ENCODE peak calls at places on chromosomes 11 and 22, in nine cellular contexts. X, C, Y, U, P, I, W, S and M are unnamed samples.

GRCh38 chr11:76119779-76120178 is 86.5 kb downstream of the WNT11 start:
- ATAC-seq in X (no peak), C (peak), Y (no peak), U (peak), P (peak), I (no peak), W (no peak), S (peak), M (no peak)

GRCh38 chr11:2834893-2835767 is 50.4 kb downstream of the CDKN1C start:
- ATAC-seq in X (no peak), C (no peak), Y (no peak), U (no peak), P (no peak), I (no peak), W (no peak), S (no peak), M (no peak)

GRCh38 chr11:70398834-70399680 is 728 bp downstream of the CTTN start:
- ATAC-seq in X (peak), C (peak), Y (no peak), U (peak), P (peak), I (no peak), W (peak), S (peak), M (peak)

GRCh38 chr11:12721816-12722604 is 47.8 kb downstream of the TEAD1 start:
- ATAC-seq in X (no peak), C (no peak), Y (no peak), U (no peak), P (no peak), I (peak), W (peak), S (no peak), M (no peak)

GRCh38 chr11:30853470-30853869 is 267.3 kb upstream of the MPPED2 start:
- ATAC-seq in X (no peak), C (no peak), Y (no peak), U (no peak), P (no peak), I (no peak), W (no peak), S (no peak), M (no peak)

GRCh38 chr11:95682552-95682951 is 107.0 kb downstream of the FAM76B start:
- ATAC-seq in X (no peak), C (peak), Y (no peak), U (no peak), P (no peak), I (no peak), W (no peak), S (peak), M (peak)

GRCh38 chr11:3906166-3906565 is 50.7 kb downstream of the STIM1 start:
- ATAC-seq in X (no peak), C (no peak), Y (no peak), U (no peak), P (no peak), I (peak), W (no peak), S (no peak), M (no peak)

GRCh38 chr22:49670610-49671330 is 156.9 kb downstream of the BRD1 start:
- ATAC-seq in X (no peak), C (peak), Y (peak), U (peak), P (no peak), I (no peak), W (no peak), S (peak), M (no peak)

GRCh38 chr22:38213319-38214247 is 11.8 kb downstream of the MAFF start:
- ATAC-seq in X (no peak), C (peak), Y (no peak), U (peak), P (no peak), I (no peak), W (no peak), S (no peak), M (no peak)

GRCh38 chr22:22178992-22179391 is 65.6 kb upstream of the VPREB1 start:
- ATAC-seq in X (no peak), C (no peak), Y (no peak), U (no peak), P (no peak), I (no peak), W (peak), S (no peak), M (no peak)
- TF ChIP-seq CTCF in X (no peak), C (no peak), Y (no peak), U (no peak), P (no peak), I (no peak), W (no peak), S (no peak), M (no peak)

DNA sequence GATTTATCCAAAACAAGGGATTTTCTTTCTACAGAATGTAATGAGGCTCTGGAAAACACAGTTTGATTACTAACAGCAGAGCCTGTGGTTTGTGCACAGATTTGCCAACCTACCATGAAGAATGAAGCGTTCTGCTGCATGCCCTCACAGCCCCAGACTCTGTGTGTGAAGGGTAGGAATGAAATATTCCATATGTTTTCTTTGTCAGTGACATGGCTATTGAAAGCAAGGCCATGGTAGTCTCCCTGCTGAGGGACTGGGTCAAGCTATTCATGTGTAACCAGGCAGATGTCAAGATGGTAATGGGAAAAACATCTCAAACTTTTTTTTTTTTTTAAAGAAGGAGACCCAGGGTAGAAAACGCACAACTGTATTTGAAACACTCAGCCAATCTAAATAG is 12.0 kb downstream of the LGR4 start:
- ATAC-seq in X (peak), C (no peak), Y (no peak), U (no peak), P (no peak), I (no peak), W (no peak), S (no peak), M (no peak)
- H3K4me3 ChIP-seq in X (peak), C (no peak), Y (no peak), U (no peak), P (no peak), I (no peak), W (no peak), S (no peak), M (no peak)

DNA sequence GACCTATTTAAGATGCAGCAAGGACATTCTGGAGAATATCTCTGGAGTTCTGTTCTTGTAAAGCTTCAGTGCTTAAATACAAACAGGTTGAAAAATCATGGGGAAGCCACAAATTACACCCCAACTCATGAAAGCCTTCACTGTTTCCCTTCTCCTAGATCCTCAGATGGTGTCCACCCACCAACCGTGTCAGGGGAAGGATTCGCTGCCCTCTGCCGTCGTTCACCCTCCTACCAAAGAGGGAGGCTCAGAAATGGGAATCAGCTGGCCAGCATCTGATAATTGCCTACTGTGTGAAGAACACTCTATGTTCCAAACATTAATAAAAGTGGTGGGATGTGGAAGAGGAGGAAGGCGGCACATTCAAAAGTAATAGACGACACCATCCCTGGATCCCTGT is 7.4 kb upstream of the HEPACAM start:
- ATAC-seq in X (no peak), C (no peak), Y (no peak), U (no peak), P (no peak), I (no peak), W (no peak), S (no peak), M (no peak)
- TF ChIP-seq CTCF in X (no peak), C (no peak), Y (no peak), U (no peak), P (no peak), I (no peak), W (no peak), S (no peak), M (no peak)

GRCh38 chr22:19522190-19522880 is 1.9 kb downstream of the CLDN5 start:
- ATAC-seq in X (no peak), C (no peak), Y (no peak), U (no peak), P (no peak), I (peak), W (peak), S (peak), M (no peak)

GRCh38 chr22:19523240-19524169 is 705 bp downstream of the CLDN5 start:
- ATAC-seq in X (no peak), C (peak), Y (peak), U (no peak), P (peak), I (no peak), W (no peak), S (peak), M (no peak)

GRCh38 chr22:19520566-19521305 is 3.5 kb downstream of the CLDN5 start:
- ATAC-seq in X (no peak), C (no peak), Y (no peak), U (no peak), P (no peak), I (no peak), W (no peak), S (no peak), M (no peak)

GRCh38 chr22:19524170-19525115 is at the start of gene CLDN5:
- ATAC-seq in X (no peak), C (peak), Y (no peak), U (peak), P (peak), I (peak), W (no peak), S (peak), M (peak)

DNA sequence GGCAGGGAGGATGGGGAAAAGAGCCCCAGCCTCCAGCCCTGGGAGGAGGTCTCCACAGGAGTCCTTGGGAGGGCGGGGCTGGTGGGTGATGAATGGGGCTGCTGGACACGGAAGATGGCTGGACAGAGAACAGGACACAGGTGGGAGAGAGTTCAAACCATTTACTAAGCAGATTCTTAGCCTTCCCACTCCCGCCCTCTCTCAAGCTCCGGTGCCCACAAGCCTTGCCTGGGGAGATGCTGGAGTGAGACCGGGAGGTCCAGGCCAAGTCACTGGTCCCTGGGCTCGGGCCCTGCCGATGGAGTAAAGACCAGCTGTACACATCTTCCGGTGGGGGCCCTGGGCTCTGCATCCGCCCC is 1.4 kb downstream of the CLDN5 start:
- ATAC-seq in X (no peak), C (no peak), Y (no peak), U (no peak), P (no peak), I (no peak), W (peak), S (no peak), M (no peak)
- H3K4me3 ChIP-seq in X (peak), C (peak), Y (peak), U (peak), P (peak), I (no peak), W (no peak), S (peak), M (peak)

DNA sequence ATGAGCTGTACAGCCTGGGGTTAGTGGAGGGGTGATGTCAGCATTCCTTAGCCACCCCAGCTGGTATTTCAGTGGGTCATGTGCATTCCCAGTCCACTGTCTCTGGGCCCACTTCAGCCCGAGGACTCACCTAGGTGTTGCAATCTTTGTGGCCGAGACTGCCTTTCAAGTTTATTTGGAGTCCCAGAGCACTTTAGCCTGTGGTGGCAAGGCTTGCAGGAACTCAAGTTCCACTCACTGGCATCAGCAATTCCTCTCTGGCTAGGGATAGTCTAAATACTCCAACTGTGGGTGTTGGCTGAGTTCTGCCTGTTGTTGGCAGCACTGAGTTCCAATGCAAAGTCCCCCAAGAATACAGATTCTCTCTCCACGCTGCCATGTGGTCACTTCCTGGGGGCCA is 191.6 kb upstream of the PGR start:
- ATAC-seq in X (no peak), C (peak), Y (no peak), U (peak), P (no peak), I (no peak), W (no peak), S (no peak), M (no peak)
- TF ChIP-seq CTCF in X (no peak), C (no peak), Y (no peak), U (peak), P (no peak), I (no peak), W (no peak), S (no peak), M (no peak)

GRCh38 chr22:17941501-17942406 is 82.6 kb downstream of the MICAL3 start:
- ATAC-seq in X (no peak), C (no peak), Y (no peak), U (no peak), P (peak), I (no peak), W (peak), S (peak), M (peak)

GRCh38 chr22:17938484-17938924 is 85.9 kb downstream of the MICAL3 start:
- ATAC-seq in X (peak), C (no peak), Y (no peak), U (peak), P (peak), I (no peak), W (no peak), S (peak), M (peak)

GRCh38 chr22:17939011-17939410 is 85.3 kb downstream of the MICAL3 start:
- ATAC-seq in X (peak), C (no peak), Y (no peak), U (no peak), P (no peak), I (no peak), W (no peak), S (no peak), M (no peak)

GRCh38 chr22:17942721-17943120 is 81.6 kb downstream of the MICAL3 start:
- ATAC-seq in X (no peak), C (no peak), Y (no peak), U (no peak), P (peak), I (no peak), W (no peak), S (no peak), M (no peak)

DNA sequence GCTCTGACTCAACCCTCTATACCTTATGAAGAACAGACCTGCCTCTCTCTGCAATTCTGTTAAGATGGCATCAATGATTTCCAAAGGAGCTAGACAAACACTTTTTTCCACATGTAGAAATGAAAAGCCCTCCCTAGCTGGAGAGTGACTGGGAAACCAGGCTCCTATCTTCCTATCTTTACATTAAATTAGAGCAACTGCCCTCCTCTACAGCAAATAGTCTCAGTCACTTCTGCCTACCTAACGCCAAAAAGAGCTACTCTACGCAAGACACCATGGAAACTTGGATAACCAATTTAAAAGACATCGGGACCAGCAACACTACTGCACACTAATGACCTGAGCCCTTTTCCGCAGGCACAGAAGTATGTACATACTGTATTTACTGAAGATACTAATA is 84.8 kb downstream of the MICAL3 start:
- ATAC-seq in X (no peak), C (no peak), Y (no peak), U (no peak), P (no peak), I (no peak), W (no peak), S (no peak), M (no peak)
- H3K4me3 ChIP-seq in X (no peak), C (no peak), Y (no peak), U (no peak), P (no peak), I (no peak), W (no peak), S (no peak), M (no peak)

GRCh38 chr22:39932918-39933649 is 27.1 kb upstream of the TMA7B start:
- ATAC-seq in X (no peak), C (peak), Y (peak), U (peak), P (no peak), I (no peak), W (peak), S (no peak), M (no peak)
- TF ChIP-seq CTCF in X (peak), C (peak), Y (peak), U (peak), P (peak), I (no peak), W (peak), S (peak), M (no peak)

GRCh38 chr11:103898577-103899336 is 137.7 kb upstream of the DDI1 start:
- ATAC-seq in X (no peak), C (no peak), Y (no peak), U (no peak), P (no peak), I (no peak), W (no peak), S (no peak), M (no peak)
- H3K4me3 ChIP-seq in X (no peak), C (no peak), Y (no peak), U (no peak), P (no peak), I (no peak), W (no peak), S (no peak), M (no peak)

GRCh38 chr11:129979046-129979605 is 23.5 kb downstream of the PRDM10 start:
- ATAC-seq in X (no peak), C (no peak), Y (no peak), U (no peak), P (no peak), I (no peak), W (peak), S (no peak), M (no peak)
- TF ChIP-seq CTCF in X (no peak), C (no peak), Y (no peak), U (no peak), P (no peak), I (no peak), W (no peak), S (no peak), M (no peak)